ENCODE peak calls at places on chromosomes 12 and 14, in ten cellular contexts. I is thyroid gland, S is fibroblast of mammary gland, A is mucosa of descending colon, D is AG10803, G is left ventricle myocardium inferior, P is lower lobe of right lung, B is GM23338, Q is keratinocyte, Y is prostate gland. K is an unnamed sample.

GRCh38 chr12:5201554-5202243 is 158.0 kb downstream of the KCNA5 start:
- DNase-seq in I (peak; percentile 2), S (peak; percentile 14), A (no peak), D (no peak), G (peak; percentile 44), P (no peak), B (peak; percentile 71), Q (no peak), Y (no peak), K (no peak)

GRCh38 chr14:64879635-64880381 is at the start of gene SPTB:
- DNase-seq in I (peak; percentile 43), S (no peak), A (peak; percentile 48), D (no peak), G (peak; percentile 76), P (peak; percentile 46), B (peak; percentile 76), Q (no peak), Y (peak; percentile 30), K (peak; percentile 53)

GRCh38 chr12:92505373-92506340 is 197.1 kb upstream of the PLEKHG7 start:
- DNase-seq in I (peak; percentile 22), S (peak; percentile 55), A (peak; percentile 57), D (peak; percentile 24), G (peak; percentile 78), P (peak; percentile 59), B (no peak), Q (no peak), Y (no peak), K (peak; percentile 60)

GRCh38 chr14:34536951-34537676 is 2.4 kb downstream of the EAPP start:
- DNase-seq in I (no peak), S (peak; percentile 18), A (no peak), D (peak; percentile 65), G (no peak), P (no peak), B (no peak), Q (no peak), Y (no peak), K (no peak)

GRCh38 chr12:127078577-127079350 is 1188.2 kb upstream of the TMEM132C start:
- DNase-seq in I (no peak), S (no peak), A (no peak), D (peak; percentile 43), G (no peak), P (no peak), B (no peak), Q (no peak), Y (no peak), K (no peak)

GRCh38 chr12:32566663-32567634 is 112.2 kb upstream of the DNM1L start:
- DNase-seq in I (no peak), S (no peak), A (no peak), D (no peak), G (no peak), P (no peak), B (peak; percentile 53), Q (no peak), Y (no peak), K (no peak)

GRCh38 chr12:112792306-112792705 is 758 bp downstream of the RPH3A start:
- DNase-seq in I (no peak), S (no peak), A (no peak), D (no peak), G (no peak), P (no peak), B (no peak), Q (no peak), Y (no peak), K (no peak)

GRCh38 chr14:74014299-74014698 is 4.8 kb downstream of the ENTPD5 start:
- DNase-seq in I (no peak), S (peak; percentile 29), A (no peak), D (no peak), G (no peak), P (no peak), B (no peak), Q (no peak), Y (no peak), K (no peak)

GRCh38 chr12:80187660-80188090 is 88.3 kb downstream of the OTOGL start:
- DNase-seq in I (peak; percentile 5), S (peak; percentile 75), A (no peak), D (peak; percentile 40), G (peak; percentile 44), P (no peak), B (no peak), Q (no peak), Y (no peak), K (no peak)

GRCh38 chr14:32545858-32546210 is 216.7 kb downstream of the AKAP6 start:
- DNase-seq in I (no peak), S (no peak), A (no peak), D (no peak), G (no peak), P (no peak), B (no peak), Q (no peak), Y (no peak), K (no peak)

GRCh38 chr14:104665663-104666522 is 23.5 kb upstream of the INF2 start:
- DNase-seq in I (no peak), S (no peak), A (peak; percentile 67), D (no peak), G (peak; percentile 49), P (no peak), B (peak; percentile 54), Q (no peak), Y (no peak), K (peak; percentile 80)

GRCh38 chr12:92615703-92616102 is 87.1 kb upstream of the PLEKHG7 start:
- DNase-seq in I (no peak), S (no peak), A (no peak), D (no peak), G (no peak), P (no peak), B (no peak), Q (no peak), Y (no peak), K (no peak)

GRCh38 chr14:51319181-51319597 is 79.1 kb downstream of the TMX1 start:
- DNase-seq in I (no peak), S (no peak), A (no peak), D (peak; percentile 38), G (no peak), P (no peak), B (no peak), Q (no peak), Y (no peak), K (no peak)

GRCh38 chr14:93033039-93033982 is 82.4 kb downstream of the ITPK1 start:
- DNase-seq in I (no peak), S (no peak), A (peak; percentile 35), D (no peak), G (no peak), P (no peak), B (no peak), Q (no peak), Y (no peak), K (no peak)

DNA sequence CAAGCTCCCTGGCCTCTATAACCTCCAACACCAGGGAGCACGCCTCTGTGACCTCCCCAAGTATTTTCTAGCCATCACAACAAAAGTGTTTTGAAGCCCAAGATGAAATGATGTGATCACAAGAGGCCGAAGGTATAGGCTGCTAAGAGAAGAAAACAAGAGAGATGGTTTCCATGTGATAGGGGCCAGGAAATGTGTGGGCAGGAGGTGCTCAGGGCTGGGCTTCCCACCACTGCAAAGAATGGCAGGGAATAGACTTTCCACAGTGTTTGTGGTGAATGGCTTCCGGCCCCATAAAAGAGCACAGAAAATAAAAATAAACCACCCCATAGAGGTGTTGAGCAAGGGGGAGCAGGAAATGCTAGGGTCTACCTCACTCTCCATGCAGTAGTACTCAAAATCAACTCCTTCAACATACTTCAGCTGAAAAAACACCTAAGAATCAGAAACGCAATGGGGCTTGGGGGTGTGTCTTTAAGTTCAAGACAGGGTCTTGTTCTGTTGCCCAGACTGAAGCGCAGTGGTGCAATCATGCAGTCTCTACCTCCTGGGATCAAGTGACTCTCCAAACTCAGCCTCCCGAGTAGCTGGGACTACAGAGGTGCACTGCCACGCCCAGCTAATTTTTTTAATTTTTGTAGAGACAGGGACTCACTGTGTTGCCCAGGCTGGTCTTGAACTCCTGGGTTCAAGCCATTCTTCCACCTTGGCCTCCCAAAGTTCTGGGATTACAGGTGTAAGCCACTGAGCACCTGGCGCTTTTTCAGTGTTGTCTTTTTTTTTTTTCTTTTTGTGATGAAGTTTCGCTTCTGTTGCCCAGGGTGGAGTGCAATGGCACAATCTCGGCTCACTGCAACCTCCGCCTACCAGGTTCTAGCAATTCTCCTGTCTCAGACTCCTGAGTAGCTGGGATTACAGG is 27.1 kb downstream of the DAD1 start:
- DNase-seq in I (peak; percentile 95), S (no peak), A (no peak), D (no peak), G (no peak), P (peak; percentile 71), B (no peak), Q (no peak), Y (no peak), K (no peak)
- H3K4me3 ChIP-seq in I (no peak overlapping the region), S (no peak overlapping the region), A (no peak overlapping the region), D (no peak overlapping the region), G (no peak overlapping the region), P (no peak overlapping the region), B (no peak overlapping the region), Q (no peak overlapping the region), Y (no peak overlapping the region), K (no peak overlapping the region)

GRCh38 chr12:128543971-128544370 is 277.0 kb downstream of the TMEM132C start:
- DNase-seq in I (no peak), S (no peak), A (no peak), D (no peak), G (no peak), P (no peak), B (no peak), Q (no peak), Y (no peak), K (no peak)
- H3K4me3 ChIP-seq in I (no peak overlapping the region), S (no peak overlapping the region), A (no peak overlapping the region), D (no peak overlapping the region), G (no peak overlapping the region), P (no peak overlapping the region), B (no peak overlapping the region), Q (no peak overlapping the region), Y (no peak overlapping the region), K (no peak overlapping the region)

DNA sequence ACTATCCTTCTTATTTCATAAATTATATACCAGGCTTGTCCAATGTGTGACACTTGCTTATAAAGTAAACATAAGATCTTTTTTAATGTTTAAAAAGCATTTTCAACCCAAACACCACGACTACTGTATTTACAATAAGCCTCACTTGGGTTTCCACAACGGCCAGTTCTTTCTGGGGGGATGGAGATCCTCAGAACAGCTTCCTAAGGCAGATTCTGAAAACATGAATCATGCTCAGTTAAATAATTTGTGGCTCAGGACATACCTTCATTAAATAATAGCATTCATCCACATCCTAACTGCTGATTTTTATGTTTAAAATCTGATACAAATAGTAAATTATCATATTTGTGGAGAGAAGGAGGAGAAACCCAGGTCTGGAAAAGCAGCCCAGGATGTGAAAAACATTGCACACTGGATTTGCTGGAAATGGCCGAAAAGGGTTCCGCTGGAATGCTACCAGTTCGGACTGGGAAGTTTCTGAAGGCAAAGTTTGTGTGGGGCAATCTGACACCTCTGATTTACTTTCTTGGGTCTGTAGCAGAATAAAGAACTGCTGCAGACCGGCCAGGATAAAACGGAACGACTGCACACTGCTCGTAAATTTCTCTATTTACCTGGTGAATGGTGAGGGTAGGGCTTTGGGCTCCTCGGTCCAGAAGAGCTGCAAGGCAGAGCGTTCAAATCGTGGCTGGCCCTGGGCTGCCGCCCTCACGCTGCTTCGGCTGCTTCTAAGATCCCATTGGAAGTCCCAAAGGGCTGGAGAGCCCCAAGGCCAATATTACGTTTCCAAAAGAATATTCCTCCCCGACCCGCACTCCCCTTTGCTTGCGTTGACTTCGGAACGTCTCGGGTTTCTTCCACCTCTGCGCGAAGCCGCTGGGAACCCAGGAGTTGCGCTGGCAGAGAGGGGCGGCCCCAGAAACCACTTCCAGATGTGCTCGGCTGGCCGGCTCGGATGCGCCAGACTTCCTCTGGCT is at the start of gene GLT8D2:
- DNase-seq in I (peak; percentile 58), S (peak; percentile 86), A (peak; percentile 59), D (peak; percentile 85), G (peak; percentile 64), P (peak; percentile 56), B (peak; percentile 81), Q (no peak), Y (peak; percentile 30), K (peak; percentile 40)
- H3K4me3 ChIP-seq in I (peak within 1 kb of the TSS; percentile 25), S (peak within 1 kb of the TSS; percentile 66), A (no peak within 1 kb of the TSS), D (peak within 1 kb of the TSS; percentile 73), G (peak within 1 kb of the TSS; percentile 65), P (peak within 1 kb of the TSS; percentile 47), B (peak within 1 kb of the TSS; percentile 59), Q (peak within 1 kb of the TSS; percentile 75), Y (peak within 1 kb of the TSS; percentile 35), K (peak within 1 kb of the TSS; percentile 49)

GRCh38 chr12:12180136-12180535 is 86.7 kb downstream of the LRP6 start:
- DNase-seq in I (no peak), S (no peak), A (no peak), D (no peak), G (no peak), P (no peak), B (no peak), Q (no peak), Y (no peak), K (no peak)
- H3K4me3 ChIP-seq in I (no peak overlapping the region), S (no peak overlapping the region), A (no peak overlapping the region), D (no peak overlapping the region), G (no peak overlapping the region), P (no peak overlapping the region), B (no peak overlapping the region), Q (no peak overlapping the region), Y (no peak overlapping the region), K (no peak overlapping the region)